ENCODE peak calls at places on chromosomes 5 and 9, in eight cellular contexts. G is breast epithelium, J is A549, V is mucosa of descending colon, H is GM12865, K is endodermal cell, S is lower leg skin, L is AG10803. A is an unnamed sample.

GRCh38 chr5:343461-344401 is 22.2 kb downstream of the AHRR start:
- DNase-seq in G (no peak), J (peak), V (peak), H (peak), K (peak), S (no peak), L (peak), A (no peak)

GRCh38 chr9:70484232-70485130 is 70.0 kb upstream of the KLF9 start:
- DNase-seq in G (no peak), J (peak), V (peak), H (peak), K (peak), S (no peak), L (peak), A (no peak)

GRCh38 chr9:97057651-97058050 is 18.7 kb upstream of the CTSV start:
- DNase-seq in G (no peak), J (no peak), V (no peak), H (no peak), K (no peak), S (no peak), L (no peak), A (no peak)

GRCh38 chr5:83125560-83125959 is 48.2 kb downstream of the XRCC4 start:
- DNase-seq in G (no peak), J (peak), V (no peak), H (no peak), K (no peak), S (no peak), L (no peak), A (no peak)

GRCh38 chr5:119168401-119168800 is 97.5 kb downstream of the DMXL1 start:
- DNase-seq in G (no peak), J (no peak), V (no peak), H (no peak), K (no peak), S (no peak), L (no peak), A (no peak)

GRCh38 chr5:146751781-146752401 is 126.7 kb downstream of the PPP2R2B start:
- DNase-seq in G (no peak), J (no peak), V (peak), H (peak), K (no peak), S (no peak), L (no peak), A (no peak)

GRCh38 chr9:36140086-36141084 is 3.9 kb downstream of the GLIPR2 start:
- DNase-seq in G (no peak), J (no peak), V (no peak), H (no peak), K (peak), S (no peak), L (no peak), A (no peak)

GRCh38 chr5:44292736-44293135 is 96.5 kb downstream of the FGF10 start:
- DNase-seq in G (no peak), J (no peak), V (no peak), H (no peak), K (no peak), S (no peak), L (no peak), A (no peak)

GRCh38 chr5:73605223-73606087 is 20.5 kb upstream of the ARHGEF28 start:
- DNase-seq in G (no peak), J (peak), V (peak), H (no peak), K (no peak), S (no peak), L (no peak), A (no peak)

GRCh38 chr5:132296412-132297001 is 2.3 kb downstream of the SLC22A4 start:
- DNase-seq in G (no peak), J (no peak), V (no peak), H (no peak), K (no peak), S (no peak), L (no peak), A (no peak)

GRCh38 chr5:81207009-81207408 is 26.1 kb upstream of the CKMT2 start:
- DNase-seq in G (no peak), J (peak), V (no peak), H (peak), K (peak), S (no peak), L (peak), A (no peak)
- TF ChIP-seq CTCF in G (no peak), J (no peak), V (no peak), H (peak), K (peak), S (no peak), L (peak), A (no peak)

GRCh38 chr9:120107138-120107537 is 472.8 kb downstream of the CDK5RAP2 start:
- DNase-seq in G (no peak), J (no peak), V (no peak), H (no peak), K (no peak), S (no peak), L (no peak), A (no peak)
- TF ChIP-seq CTCF in G (no peak), J (no peak), V (no peak), H (no peak), K (peak), S (no peak), L (no peak), A (no peak)

DNA sequence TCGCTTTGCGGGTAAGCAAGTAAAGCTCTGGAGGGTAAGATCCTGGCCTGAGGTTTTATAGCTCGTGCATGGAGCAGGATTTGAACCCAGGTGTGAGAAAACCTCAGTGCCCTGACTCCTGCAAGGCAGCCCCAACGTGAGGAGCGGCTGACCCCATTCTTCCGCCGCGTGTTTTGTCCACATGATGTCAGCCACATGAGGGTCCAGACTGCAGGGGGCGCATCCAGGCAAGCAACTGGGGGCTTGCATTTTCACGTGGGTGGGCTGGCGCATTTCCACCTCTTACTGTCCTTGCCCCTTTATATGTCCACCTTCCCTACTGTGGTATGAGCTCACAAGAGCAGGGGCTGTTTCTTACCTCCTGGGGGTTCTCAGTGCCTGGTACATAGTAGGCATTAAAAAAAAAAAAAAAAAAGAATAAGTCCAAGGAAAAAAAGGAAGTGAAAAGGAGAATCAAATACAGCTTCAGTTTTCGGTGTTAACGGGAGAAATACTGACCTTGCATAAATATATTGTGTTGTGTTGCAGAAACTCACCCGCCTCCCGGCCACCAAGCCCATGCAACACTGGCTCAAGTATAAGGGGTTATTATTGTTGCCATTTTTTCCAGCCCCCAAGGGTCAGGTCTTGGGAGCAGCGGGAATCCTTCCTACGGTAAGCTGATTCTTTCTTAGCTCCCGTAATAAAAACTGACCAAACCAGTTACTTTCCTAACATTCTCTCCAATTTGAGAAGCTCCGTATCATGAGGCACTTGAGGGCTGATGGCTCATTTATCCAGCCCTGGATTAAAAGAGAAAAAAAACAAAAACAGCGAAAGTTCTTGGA is 15.0 kb downstream of the TLX3 start:
- DNase-seq in G (no peak), J (no peak), V (no peak), H (no peak), K (no peak), S (no peak), L (no peak), A (no peak)
- TF ChIP-seq CTCF in G (no peak), J (no peak), V (no peak), H (no peak), K (peak), S (no peak), L (no peak), A (no peak)

GRCh38 chr5:84255318-84255717 is 129.4 kb downstream of the EDIL3 start:
- DNase-seq in G (no peak), J (peak), V (peak), H (peak), K (no peak), S (no peak), L (peak), A (no peak)
- TF ChIP-seq CTCF in G (no peak), J (peak), V (no peak), H (no peak), K (peak), S (no peak), L (peak), A (no peak)

GRCh38 chr9:135783540-135784245 is 81.7 kb downstream of the KCNT1 start:
- DNase-seq in G (no peak), J (peak), V (no peak), H (no peak), K (peak), S (no peak), L (no peak), A (no peak)
- TF ChIP-seq CTCF in G (no peak), J (no peak), V (no peak), H (no peak), K (no peak), S (no peak), L (no peak), A (no peak)